ENCODE peak calls at places on chromosomes 1 and 21, in six cellular contexts. One of them, this sample, is unnamed.

GRCh38 chr1:14630986-14631385 is 32.5 kb downstream of the KAZN start:
- DNase-seq in stomach: no peak
- DNase-seq in T-helper 2 cell: no peak
- DNase-seq in Calu3: no peak
- DNase-seq in kidney glomerular epithelial cell: no peak
- DNase-seq in NCI-H526 treated with DMSO at 0.1 percent for 48 hours: no peak
- DNase-seq in this sample: no peak

GRCh38 chr1:8495928-8496401 is 178.1 kb downstream of the SLC45A1 start:
- DNase-seq in stomach: no peak
- DNase-seq in T-helper 2 cell: peak; percentile 19
- DNase-seq in Calu3: no peak
- DNase-seq in kidney glomerular epithelial cell: no peak
- DNase-seq in NCI-H526 treated with DMSO at 0.1 percent for 48 hours: no peak
- DNase-seq in this sample: peak; percentile 46

GRCh38 chr21:38438476-38438893 is 59.8 kb downstream of the ERG start:
- DNase-seq in stomach: no peak
- DNase-seq in T-helper 2 cell: no peak
- DNase-seq in Calu3: peak; percentile 6
- DNase-seq in kidney glomerular epithelial cell: peak; percentile 78
- DNase-seq in NCI-H526 treated with DMSO at 0.1 percent for 48 hours: no peak
- DNase-seq in this sample: peak; percentile 86

GRCh38 chr1:62301726-62302390 is 17.4 kb downstream of the KANK4 start:
- DNase-seq in stomach: no peak
- DNase-seq in T-helper 2 cell: no peak
- DNase-seq in Calu3: no peak
- DNase-seq in kidney glomerular epithelial cell: no peak
- DNase-seq in NCI-H526 treated with DMSO at 0.1 percent for 48 hours: no peak
- DNase-seq in this sample: no peak

GRCh38 chr1:91622586-91622985 is 121.9 kb downstream of the CDC7 start:
- DNase-seq in stomach: no peak
- DNase-seq in T-helper 2 cell: no peak
- DNase-seq in Calu3: no peak
- DNase-seq in kidney glomerular epithelial cell: no peak
- DNase-seq in NCI-H526 treated with DMSO at 0.1 percent for 48 hours: no peak
- DNase-seq in this sample: no peak

GRCh38 chr21:44837537-44837936 is 19.7 kb upstream of the SUMO3 start:
- DNase-seq in stomach: no peak
- DNase-seq in T-helper 2 cell: no peak
- DNase-seq in Calu3: no peak
- DNase-seq in kidney glomerular epithelial cell: no peak
- DNase-seq in NCI-H526 treated with DMSO at 0.1 percent for 48 hours: no peak
- DNase-seq in this sample: no peak

GRCh38 chr1:155195201-155196102 is 12.2 kb downstream of the THBS3 start:
- DNase-seq in stomach: no peak
- DNase-seq in T-helper 2 cell: no peak
- DNase-seq in Calu3: no peak
- DNase-seq in kidney glomerular epithelial cell: no peak
- DNase-seq in NCI-H526 treated with DMSO at 0.1 percent for 48 hours: no peak
- DNase-seq in this sample: peak; percentile 14

GRCh38 chr1:146051452-146051852 is 29.9 kb upstream of the HJV start:
- DNase-seq in stomach: no peak
- DNase-seq in T-helper 2 cell: no peak
- DNase-seq in Calu3: no peak
- DNase-seq in kidney glomerular epithelial cell: no peak
- DNase-seq in NCI-H526 treated with DMSO at 0.1 percent for 48 hours: no peak
- DNase-seq in this sample: no peak

GRCh38 chr1:170929835-170930554 is 5.3 kb upstream of the MROH9 start:
- DNase-seq in stomach: no peak
- DNase-seq in T-helper 2 cell: no peak
- DNase-seq in Calu3: peak; percentile 38
- DNase-seq in kidney glomerular epithelial cell: peak; percentile 48
- DNase-seq in NCI-H526 treated with DMSO at 0.1 percent for 48 hours: peak; percentile 83
- DNase-seq in this sample: peak; percentile 57

GRCh38 chr1:168621356-168621755 is 45.0 kb downstream of the XCL1 start:
- DNase-seq in stomach: no peak
- DNase-seq in T-helper 2 cell: no peak
- DNase-seq in Calu3: no peak
- DNase-seq in kidney glomerular epithelial cell: peak; percentile 30
- DNase-seq in NCI-H526 treated with DMSO at 0.1 percent for 48 hours: no peak
- DNase-seq in this sample: no peak

GRCh38 chr21:45374826-45375455 is 30.0 kb upstream of the COL18A1 start:
- DNase-seq in stomach: no peak
- DNase-seq in T-helper 2 cell: no peak
- DNase-seq in Calu3: no peak
- DNase-seq in kidney glomerular epithelial cell: no peak
- DNase-seq in NCI-H526 treated with DMSO at 0.1 percent for 48 hours: no peak
- DNase-seq in this sample: no peak

GRCh38 chr1:6612641-6613360 is 730 bp upstream of the PHF13 start:
- DNase-seq in stomach: peak; percentile 62
- DNase-seq in T-helper 2 cell: no peak
- DNase-seq in Calu3: peak; percentile 49
- DNase-seq in kidney glomerular epithelial cell: peak; percentile 31
- DNase-seq in NCI-H526 treated with DMSO at 0.1 percent for 48 hours: peak; percentile 66
- DNase-seq in this sample: peak; percentile 55

GRCh38 chr1:87600848-87601247 is 272.2 kb downstream of the LMO4 start:
- DNase-seq in stomach: no peak
- DNase-seq in T-helper 2 cell: no peak
- DNase-seq in Calu3: no peak
- DNase-seq in kidney glomerular epithelial cell: no peak
- DNase-seq in NCI-H526 treated with DMSO at 0.1 percent for 48 hours: no peak
- DNase-seq in this sample: no peak

GRCh38 chr1:32538887-32539583 is at the start of gene ZBTB8A:
- DNase-seq in stomach: peak; percentile 50
- DNase-seq in T-helper 2 cell: no peak
- DNase-seq in Calu3: peak; percentile 55
- DNase-seq in kidney glomerular epithelial cell: peak; percentile 75
- DNase-seq in NCI-H526 treated with DMSO at 0.1 percent for 48 hours: peak; percentile 55
- DNase-seq in this sample: peak; percentile 73

GRCh38 chr21:25350056-25350455 is 257.2 kb downstream of the MRPL39 start:
- DNase-seq in stomach: no peak
- DNase-seq in T-helper 2 cell: no peak
- DNase-seq in Calu3: no peak
- DNase-seq in kidney glomerular epithelial cell: peak; percentile 33
- DNase-seq in NCI-H526 treated with DMSO at 0.1 percent for 48 hours: no peak
- DNase-seq in this sample: no peak

GRCh38 chr1:107181253-107181977 is 40.6 kb downstream of the NTNG1 start:
- DNase-seq in stomach: no peak
- DNase-seq in T-helper 2 cell: no peak
- DNase-seq in Calu3: no peak
- DNase-seq in kidney glomerular epithelial cell: no peak
- DNase-seq in NCI-H526 treated with DMSO at 0.1 percent for 48 hours: peak; percentile 74
- DNase-seq in this sample: no peak

GRCh38 chr1:233586301-233586700 is 27.6 kb upstream of the KCNK1 start:
- DNase-seq in stomach: no peak
- DNase-seq in T-helper 2 cell: no peak
- DNase-seq in Calu3: no peak
- DNase-seq in kidney glomerular epithelial cell: no peak
- DNase-seq in NCI-H526 treated with DMSO at 0.1 percent for 48 hours: no peak
- DNase-seq in this sample: no peak

GRCh38 chr1:174995121-174995520 is 4.6 kb upstream of the CACYBP start:
- DNase-seq in stomach: no peak
- DNase-seq in T-helper 2 cell: no peak
- DNase-seq in Calu3: no peak
- DNase-seq in kidney glomerular epithelial cell: no peak
- DNase-seq in NCI-H526 treated with DMSO at 0.1 percent for 48 hours: no peak
- DNase-seq in this sample: no peak

GRCh38 chr1:16155537-16156410 is at the start of gene EPHA2:
- DNase-seq in stomach: peak; percentile 95
- DNase-seq in T-helper 2 cell: no peak
- DNase-seq in Calu3: peak; percentile 90
- DNase-seq in kidney glomerular epithelial cell: peak; percentile 91
- DNase-seq in NCI-H526 treated with DMSO at 0.1 percent for 48 hours: peak; percentile 21
- DNase-seq in this sample: peak; percentile 90

GRCh38 chr1:116983678-116984077 is 17.9 kb upstream of the CD101 start:
- DNase-seq in stomach: no peak
- DNase-seq in T-helper 2 cell: no peak
- DNase-seq in Calu3: no peak
- DNase-seq in kidney glomerular epithelial cell: no peak
- DNase-seq in NCI-H526 treated with DMSO at 0.1 percent for 48 hours: no peak
- DNase-seq in this sample: no peak

GRCh38 chr1:177442580-177442979 is 271.8 kb downstream of the BRINP2 start:
- DNase-seq in stomach: no peak
- DNase-seq in T-helper 2 cell: no peak
- DNase-seq in Calu3: no peak
- DNase-seq in kidney glomerular epithelial cell: no peak
- DNase-seq in NCI-H526 treated with DMSO at 0.1 percent for 48 hours: peak; percentile 98
- DNase-seq in this sample: no peak

GRCh38 chr1:91596474-91596873 is 95.8 kb downstream of the CDC7 start:
- DNase-seq in stomach: no peak
- DNase-seq in T-helper 2 cell: no peak
- DNase-seq in Calu3: no peak
- DNase-seq in kidney glomerular epithelial cell: no peak
- DNase-seq in NCI-H526 treated with DMSO at 0.1 percent for 48 hours: no peak
- DNase-seq in this sample: no peak

GRCh38 chr1:112697781-112698201 is 9.1 kb downstream of the RHOC start:
- DNase-seq in stomach: peak; percentile 21
- DNase-seq in T-helper 2 cell: no peak
- DNase-seq in Calu3: no peak
- DNase-seq in kidney glomerular epithelial cell: no peak
- DNase-seq in NCI-H526 treated with DMSO at 0.1 percent for 48 hours: no peak
- DNase-seq in this sample: no peak

GRCh38 chr1:158931055-158931737 is at the start of gene PYHIN1:
- DNase-seq in stomach: no peak
- DNase-seq in T-helper 2 cell: peak; percentile 51
- DNase-seq in Calu3: no peak
- DNase-seq in kidney glomerular epithelial cell: no peak
- DNase-seq in NCI-H526 treated with DMSO at 0.1 percent for 48 hours: no peak
- DNase-seq in this sample: no peak

GRCh38 chr1:29356663-29357062 is 120.3 kb downstream of the PTPRU start:
- DNase-seq in stomach: no peak
- DNase-seq in T-helper 2 cell: no peak
- DNase-seq in Calu3: no peak
- DNase-seq in kidney glomerular epithelial cell: no peak
- DNase-seq in NCI-H526 treated with DMSO at 0.1 percent for 48 hours: peak; percentile 17
- DNase-seq in this sample: no peak

GRCh38 chr1:151975311-151976014 is 18.2 kb downstream of the S100A10 start:
- DNase-seq in stomach: no peak
- DNase-seq in T-helper 2 cell: no peak
- DNase-seq in Calu3: no peak
- DNase-seq in kidney glomerular epithelial cell: peak; percentile 62
- DNase-seq in NCI-H526 treated with DMSO at 0.1 percent for 48 hours: no peak
- DNase-seq in this sample: peak; percentile 56

GRCh38 chr21:29366532-29366931 is 67.8 kb downstream of the BACH1 start:
- DNase-seq in stomach: no peak
- DNase-seq in T-helper 2 cell: no peak
- DNase-seq in Calu3: no peak
- DNase-seq in kidney glomerular epithelial cell: no peak
- DNase-seq in NCI-H526 treated with DMSO at 0.1 percent for 48 hours: no peak
- DNase-seq in this sample: no peak

GRCh38 chr1:2523891-2524609 is 2.3 kb downstream of the PANK4 start:
- DNase-seq in stomach: no peak
- DNase-seq in T-helper 2 cell: peak; percentile 66
- DNase-seq in Calu3: no peak
- DNase-seq in kidney glomerular epithelial cell: no peak
- DNase-seq in NCI-H526 treated with DMSO at 0.1 percent for 48 hours: no peak
- DNase-seq in this sample: no peak

GRCh38 chr1:9410737-9411297 is 118.1 kb downstream of the SPSB1 start:
- DNase-seq in stomach: no peak
- DNase-seq in T-helper 2 cell: no peak
- DNase-seq in Calu3: no peak
- DNase-seq in kidney glomerular epithelial cell: no peak
- DNase-seq in NCI-H526 treated with DMSO at 0.1 percent for 48 hours: no peak
- DNase-seq in this sample: peak; percentile 48

GRCh38 chr1:104795931-104796330 is 1046.2 kb downstream of the AMY1C start:
- DNase-seq in stomach: no peak
- DNase-seq in T-helper 2 cell: no peak
- DNase-seq in Calu3: no peak
- DNase-seq in kidney glomerular epithelial cell: no peak
- DNase-seq in NCI-H526 treated with DMSO at 0.1 percent for 48 hours: no peak
- DNase-seq in this sample: no peak

GRCh38 chr1:236035681-236036101 is 29.2 kb downstream of the NID1 start:
- DNase-seq in stomach: no peak
- DNase-seq in T-helper 2 cell: no peak
- DNase-seq in Calu3: no peak
- DNase-seq in kidney glomerular epithelial cell: no peak
- DNase-seq in NCI-H526 treated with DMSO at 0.1 percent for 48 hours: no peak
- DNase-seq in this sample: no peak

GRCh38 chr21:36027352-36027751 is 33.0 kb downstream of the SETD4 start:
- DNase-seq in stomach: no peak
- DNase-seq in T-helper 2 cell: no peak
- DNase-seq in Calu3: no peak
- DNase-seq in kidney glomerular epithelial cell: no peak
- DNase-seq in NCI-H526 treated with DMSO at 0.1 percent for 48 hours: no peak
- DNase-seq in this sample: no peak

GRCh38 chr1:236421022-236421421 is 26.9 kb downstream of the EDARADD start:
- DNase-seq in stomach: no peak
- DNase-seq in T-helper 2 cell: no peak
- DNase-seq in Calu3: no peak
- DNase-seq in kidney glomerular epithelial cell: no peak
- DNase-seq in NCI-H526 treated with DMSO at 0.1 percent for 48 hours: no peak
- DNase-seq in this sample: peak; percentile 54

This sample was measured in Caki2.